ENCODE peak calls at places on chromosomes 3 and 15, in seven cellular contexts. Z is tibial artery; Y is HCT116; B is mammary epithelial cell; A is neuronal stem cell; N is SJSA1; R is CD8-positive, alpha-beta T cell. D is an unnamed sample.

GRCh38 chr3:151107177-151107576 is 21.7 kb downstream of the MED12L start:
- DNase-seq in Y (no peak), Z (no peak), R (no peak), B (no peak), A (peak; percentile 45), N (no peak), D (no peak)

GRCh38 chr3:9276761-9277370 is 27.4 kb upstream of the SRGAP3 start:
- DNase-seq in R (no peak), A (no peak), Z (no peak), N (no peak), Y (no peak), B (peak; percentile 19), D (no peak)

GRCh38 chr15:27730878-27731277 is 368.2 kb downstream of the OCA2 start:
- DNase-seq in Z (no peak), N (no peak), Y (no peak), A (no peak), B (no peak), R (no peak), D (no peak)

GRCh38 chr3:71542548-71543370 is 40.8 kb downstream of the FOXP1 start:
- DNase-seq in Z (peak; percentile 91), A (no peak), R (no peak), N (peak; percentile 76), B (peak; percentile 65), Y (no peak), D (peak; percentile 46)

GRCh38 chr15:31271224-31271635 is 55.4 kb upstream of the KLF13 start:
- DNase-seq in A (no peak), R (no peak), Y (no peak), B (no peak), Z (peak; percentile 24), N (peak; percentile 31), D (no peak)

GRCh38 chr3:27718459-27718858 is 3.7 kb downstream of the EOMES start:
- DNase-seq in N (no peak), Z (no peak), A (no peak), Y (no peak), R (no peak), B (no peak), D (no peak)

GRCh38 chr3:28915711-28916481 is 365.0 kb upstream of the RBMS3 start:
- DNase-seq in A (peak; percentile 37), Y (peak; percentile 26), Z (no peak), R (no peak), B (peak; percentile 87), N (peak; percentile 43), D (peak; percentile 47)

GRCh38 chr3:69129531-69129930 is 7.1 kb upstream of the LMOD3 start:
- DNase-seq in B (no peak), Z (no peak), N (no peak), A (no peak), Y (no peak), R (no peak), D (no peak)

GRCh38 chr3:11910971-11911531 is 64.4 kb upstream of the TAMM41 start:
- DNase-seq in N (no peak), B (no peak), Y (no peak), Z (no peak), R (no peak), A (no peak), D (no peak)

GRCh38 chr3:97981886-97982285 is 9.7 kb upstream of the RIOX2 start:
- DNase-seq in R (no peak), A (no peak), Y (no peak), Z (no peak), N (no peak), B (no peak), D (no peak)

GRCh38 chr3:165603196-165603595 is 234.0 kb downstream of the BCHE start:
- DNase-seq in B (no peak), A (no peak), Y (no peak), R (no peak), Z (no peak), N (no peak), D (no peak)

GRCh38 chr3:128577711-128578110 is 72.9 kb downstream of the RPN1 start:
- DNase-seq in Z (no peak), A (peak; percentile 43), Y (no peak), N (no peak), B (no peak), R (no peak), D (no peak)

GRCh38 chr3:160163259-160163878 is 61.9 kb upstream of the C3orf80 start:
- DNase-seq in B (no peak), N (no peak), A (no peak), R (no peak), Z (no peak), Y (peak; percentile 23), D (no peak)

GRCh38 chr3:50671331-50671730 is 3.4 kb upstream of the DOCK3 start:
- DNase-seq in R (no peak), B (peak; percentile 71), N (peak; percentile 77), Z (no peak), Y (peak; percentile 56), A (no peak), D (no peak)

GRCh38 chr3:84440306-84440705 is 518.5 kb upstream of the CADM2 start:
- DNase-seq in R (no peak), B (no peak), Y (no peak), A (no peak), N (no peak), Z (no peak), D (no peak)

GRCh38 chr3:123046262-123046873 is 18.8 kb upstream of the SEMA5B start:
- DNase-seq in B (no peak), Z (no peak), A (no peak), Y (no peak), R (no peak), N (no peak), D (no peak)

GRCh38 chr3:127588675-127589577 is 1.6 kb downstream of the TPRA1 start:
- DNase-seq in N (peak; percentile 91), B (peak; percentile 82), R (no peak), Z (no peak), Y (no peak), A (no peak), D (no peak)

GRCh38 chr3:150901793-150902192 is 3.4 kb downstream of the MINDY4B start:
- DNase-seq in Y (no peak), N (no peak), R (no peak), B (no peak), Z (no peak), A (no peak), D (no peak)

GRCh38 chr15:81239190-81239589 is 42.5 kb downstream of the IL16 start:
- DNase-seq in A (no peak), B (no peak), Z (no peak), N (no peak), Y (no peak), R (no peak), D (no peak)

DNA sequence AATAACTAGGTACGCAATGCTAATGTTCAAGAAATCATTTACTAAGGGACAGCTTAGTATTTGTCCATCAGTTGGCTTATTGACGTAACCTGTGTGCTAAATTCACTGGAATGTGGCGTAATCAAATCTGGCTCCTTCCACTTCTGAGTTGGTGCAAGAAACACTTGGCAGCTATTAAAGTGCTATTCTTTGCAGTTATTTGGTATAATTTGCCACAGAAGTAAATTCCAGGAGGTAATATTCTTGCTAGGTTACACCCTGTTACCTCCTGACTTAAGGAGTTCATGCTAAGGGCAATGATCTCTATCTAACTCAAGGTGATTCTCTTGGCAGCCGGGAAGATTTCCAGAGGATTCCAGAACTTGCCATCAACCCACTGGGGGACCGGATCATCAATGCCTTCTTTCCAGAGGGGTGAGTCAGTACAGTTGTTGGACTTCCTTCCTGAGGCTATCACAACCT is 25.5 kb downstream of the CHP1 start:
- DNase-seq in B (peak; percentile 40), Z (no peak), R (no peak), N (no peak), Y (no peak), A (no peak), D (no peak)
- H3K4me3 ChIP-seq in B (no peak overlapping the region), Z (no peak overlapping the region), R (no peak overlapping the region), N (no peak overlapping the region), Y (no peak overlapping the region), A (no peak overlapping the region), D (no peak overlapping the region)

GRCh38 chr3:162117961-162118360 is 621.4 kb downstream of the OTOL1 start:
- DNase-seq in Y (no peak), A (no peak), R (no peak), Z (no peak), B (no peak), N (no peak), D (no peak)
- H3K4me1 ChIP-seq in Y (no peaks in the 10 kb centered on the region), A (no peaks in the 10 kb centered on the region), R (no peaks in the 10 kb centered on the region), Z (no peaks in the 10 kb centered on the region), B (no peaks in the 10 kb centered on the region), N (no peaks in the 10 kb centered on the region), D (no peaks in the 10 kb centered on the region)

DNA sequence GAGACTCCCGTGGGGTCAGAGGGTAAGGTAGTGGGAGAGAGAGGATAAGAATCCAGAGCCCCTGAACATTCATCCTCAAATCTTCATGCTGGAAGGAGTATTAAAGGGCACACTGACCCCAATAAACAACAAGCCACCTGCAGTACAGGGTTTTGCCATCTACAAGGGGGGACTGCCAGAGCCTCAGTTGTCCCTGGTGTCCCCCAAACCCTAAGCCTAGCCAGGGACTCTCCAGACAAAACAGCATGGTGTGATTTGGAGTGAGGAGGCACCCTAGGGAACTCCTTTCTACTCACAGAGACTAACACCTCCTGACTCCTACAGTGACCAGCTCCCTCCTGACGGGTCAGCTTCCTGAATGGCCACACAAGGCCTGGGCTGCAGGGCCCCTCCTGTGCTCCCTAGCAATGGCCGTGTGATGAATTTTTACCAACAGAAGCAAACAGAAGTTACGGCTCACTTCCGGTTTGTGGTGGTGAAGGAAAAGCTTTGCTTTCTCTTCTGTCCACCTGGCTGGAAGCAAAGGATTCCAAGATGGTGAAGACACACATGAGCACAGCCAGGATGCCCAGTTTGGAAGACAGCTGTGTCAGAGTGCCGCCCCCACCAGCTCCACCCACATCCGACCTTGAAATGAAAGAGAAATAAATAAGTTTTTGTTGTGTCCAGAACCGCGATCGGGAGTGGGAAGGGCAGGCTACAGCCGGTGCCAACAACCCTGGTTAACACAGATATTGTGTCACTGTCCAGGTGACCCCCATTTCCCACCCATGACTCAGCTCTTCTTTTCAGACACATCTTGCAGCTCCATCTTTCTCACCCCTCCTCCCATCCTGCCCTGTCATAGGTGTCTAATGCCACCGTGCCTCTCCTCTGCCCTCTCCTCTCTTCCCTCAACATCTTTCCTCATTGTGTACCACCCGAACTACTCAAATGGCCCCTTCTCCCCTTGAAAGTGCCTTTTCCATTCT is 69.6 kb upstream of the ATP13A3 start:
- DNase-seq in A (no peak), Y (no peak), B (peak; percentile 36), Z (peak; percentile 55), N (peak; percentile 53), R (no peak), D (no peak)
- H3K4me3 ChIP-seq in A (no peak overlapping the region), Y (no peak overlapping the region), B (no peak overlapping the region), Z (no peak overlapping the region), N (peak overlapping the region; percentile 17), R (no peak overlapping the region), D (no peak overlapping the region)

GRCh38 chr3:23566499-23566898 is 239.3 kb upstream of the UBE2E1 start:
- DNase-seq in B (no peak), Z (no peak), R (no peak), N (no peak), Y (no peak), A (no peak), D (no peak)

GRCh38 chr3:23573827-23574226 is 231.9 kb upstream of the UBE2E1 start:
- DNase-seq in B (no peak), N (no peak), R (no peak), A (no peak), Z (no peak), Y (no peak), D (no peak)

GRCh38 chr3:23565376-23565775 is 240.4 kb upstream of the UBE2E1 start:
- DNase-seq in N (no peak), R (no peak), A (peak; percentile 56), Z (no peak), B (no peak), Y (no peak), D (no peak)

DNA sequence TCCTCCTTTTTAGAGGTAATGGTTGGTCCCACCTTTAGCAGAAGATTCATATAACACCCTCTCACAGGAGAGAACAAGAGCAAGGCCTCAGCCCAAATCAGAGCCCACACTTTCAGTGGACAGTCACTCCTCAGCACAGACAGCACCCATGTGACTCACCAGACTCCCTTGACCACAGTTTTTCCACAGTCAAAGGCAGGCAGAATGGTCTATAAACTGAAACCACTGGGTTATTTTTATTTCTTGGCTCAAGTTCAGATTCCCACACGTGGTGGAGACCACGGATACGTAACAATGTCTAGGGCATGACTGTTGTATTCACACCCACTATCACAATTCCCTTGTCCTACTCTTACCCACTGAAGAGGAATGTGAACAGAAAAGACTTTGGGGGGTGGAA is 237.8 kb upstream of the UBE2E1 start:
- DNase-seq in B (peak; percentile 98), R (no peak), Z (no peak), A (no peak), N (peak; percentile 81), Y (peak; percentile 36), D (no peak)
- H3K4me1 ChIP-seq in B (peaks cover 8% of the 10 kb centered on the region), R (no peaks in the 10 kb centered on the region), Z (no peaks in the 10 kb centered on the region), A (peaks cover 10% of the 10 kb centered on the region), N (peaks cover 27% of the 10 kb centered on the region), Y (peaks cover 6% of the 10 kb centered on the region), D (no peaks in the 10 kb centered on the region)

D was measured in BE2C.